ENCODE peak calls at places on chromosome 3, in six cellular contexts. Z is A549; A is tibial artery; T is ovary; C is CD8-positive, alpha-beta T cell; K is lung. F is an unnamed sample.

GRCh38 chr3:29144361-29144760 is 136.5 kb upstream of the RBMS3 start:
- DNase-seq in Z (no peak), K (no peak), T (no peak), C (no peak), A (no peak), F (no peak)

GRCh38 chr3:141876891-141877561 is 583 bp downstream of the ATP1B3 start:
- DNase-seq in T (peak; percentile 67), Z (no peak), A (peak; percentile 54), C (peak; percentile 19), K (peak; percentile 70), F (peak; percentile 37)

GRCh38 chr3:24945575-24945974 is 450.9 kb upstream of the THRB start:
- DNase-seq in T (no peak), A (no peak), K (no peak), Z (no peak), C (no peak), F (no peak)

GRCh38 chr3:72821170-72821781 is 27.0 kb downstream of the SHQ1 start:
- DNase-seq in A (no peak), Z (no peak), T (no peak), K (no peak), C (no peak), F (no peak)

GRCh38 chr3:13085081-13085845 is 12.0 kb upstream of the IQSEC1 start:
- DNase-seq in A (no peak), K (no peak), C (no peak), Z (no peak), T (no peak), F (no peak)

GRCh38 chr3:138947303-138948121 is 495 bp downstream of the FOXL2NB start:
- DNase-seq in K (no peak), C (no peak), A (no peak), Z (no peak), T (no peak), F (no peak)

GRCh38 chr3:186964071-186964470 is 33.7 kb downstream of the ST6GAL1 start:
- DNase-seq in T (no peak), C (no peak), A (no peak), Z (no peak), K (no peak), F (no peak)

GRCh38 chr3:127479449-127479848 is 111.1 kb downstream of the TPRA1 start:
- DNase-seq in C (no peak), A (peak; percentile 18), T (peak; percentile 44), Z (no peak), K (no peak), F (no peak)

GRCh38 chr3:165339753-165340152 is 143.6 kb upstream of the SLITRK3 start:
- DNase-seq in T (no peak), C (no peak), A (no peak), Z (no peak), K (no peak), F (no peak)

GRCh38 chr3:41301548-41301947 is 102.2 kb downstream of the CTNNB1 start:
- DNase-seq in A (no peak), C (no peak), Z (no peak), K (no peak), T (no peak), F (no peak)

GRCh38 chr3:160667452-160667851 is 9.5 kb upstream of the ARL14 start:
- DNase-seq in K (no peak), T (no peak), Z (peak; percentile 21), A (no peak), C (no peak), F (no peak)

GRCh38 chr3:64450396-64450956 is 225.2 kb upstream of the PRICKLE2 start:
- DNase-seq in Z (no peak), A (no peak), T (no peak), K (no peak), C (no peak), F (no peak)

GRCh38 chr3:156788846-156789245 is 37.3 kb upstream of the LEKR1 start:
- DNase-seq in C (no peak), T (no peak), K (no peak), Z (no peak), A (no peak), F (no peak)

GRCh38 chr3:161323926-161324621 is 47.2 kb downstream of the SPTSSB start:
- DNase-seq in K (no peak), T (no peak), C (no peak), Z (no peak), A (no peak), F (no peak)

GRCh38 chr3:25508901-25509300 is 80.8 kb downstream of the RARB start:
- DNase-seq in A (no peak), Z (no peak), C (no peak), K (no peak), T (no peak), F (no peak)

GRCh38 chr3:99965077-99965476 is 147.4 kb downstream of the CMSS1 start:
- DNase-seq in T (no peak), K (no peak), C (no peak), Z (no peak), A (no peak), F (no peak)

GRCh38 chr3:36397856-36398255 is 17.6 kb downstream of the STAC start:
- DNase-seq in K (no peak), C (no peak), T (no peak), Z (no peak), A (no peak), F (no peak)

GRCh38 chr3:128849776-128850542 is 29.5 kb upstream of the ACAD9 start:
- DNase-seq in A (no peak), K (no peak), Z (no peak), C (no peak), T (no peak), F (no peak)

GRCh38 chr3:1439395-1439794 is 346.6 kb downstream of the CNTN6 start:
- DNase-seq in Z (no peak), A (no peak), K (no peak), T (no peak), C (no peak), F (no peak)

GRCh38 chr3:49410102-49410843 is 1.5 kb downstream of the RHOA start:
- DNase-seq in C (no peak), K (no peak), A (no peak), Z (no peak), T (no peak), F (no peak)

GRCh38 chr3:107525954-107526305 is 3.2 kb downstream of the BBX start:
- DNase-seq in A (no peak), Z (no peak), C (no peak), T (peak; percentile 13), K (no peak), F (no peak)

GRCh38 chr3:104907507-104907906 is 459.2 kb upstream of the ALCAM start:
- DNase-seq in A (no peak), C (no peak), K (no peak), T (no peak), Z (no peak), F (no peak)

GRCh38 chr3:184568918-184569829 is 7.6 kb downstream of the EPHB3 start:
- DNase-seq in T (peak; percentile 91), A (peak; percentile 87), C (no peak), Z (no peak), K (peak; percentile 85), F (no peak)

GRCh38 chr3:61662861-61663260 is 101.5 kb downstream of the PTPRG start:
- DNase-seq in C (no peak), Z (no peak), A (no peak), T (no peak), K (no peak), F (no peak)

GRCh38 chr3:161221881-161222600 is 930 bp downstream of the NMD3 start:
- DNase-seq in C (no peak), Z (no peak), A (peak; percentile 38), K (no peak), T (peak; percentile 20), F (no peak)

GRCh38 chr3:128549283-128550112 is 56.5 kb upstream of the GATA2 start:
- DNase-seq in A (peak; percentile 40), K (peak; percentile 65), T (peak; percentile 53), C (no peak), Z (no peak), F (no peak)

GRCh38 chr3:126781406-126781805 is 77.4 kb downstream of the CHCHD6 start:
- DNase-seq in A (no peak), Z (no peak), C (no peak), K (no peak), T (no peak), F (no peak)

GRCh38 chr3:189871384-189871783 is 240.2 kb downstream of the TP63 start:
- DNase-seq in A (no peak), C (no peak), K (no peak), T (no peak), Z (no peak), F (no peak)

GRCh38 chr3:172711457-172711800 is 562 bp upstream of the NCEH1 start:
- DNase-seq in Z (peak; percentile 79), A (no peak), C (no peak), T (no peak), K (no peak), F (no peak)

GRCh38 chr3:18765672-18766071 is 340.5 kb upstream of the SATB1 start:
- DNase-seq in K (no peak), Z (no peak), A (no peak), T (no peak), C (no peak), F (no peak)

GRCh38 chr3:43814461-43814860 is 123.7 kb downstream of the ABHD5 start:
- DNase-seq in Z (no peak), C (no peak), K (no peak), A (no peak), T (no peak), F (no peak)

GRCh38 chr3:5400959-5401358 is 213.5 kb downstream of the EDEM1 start:
- DNase-seq in C (no peak), A (no peak), Z (no peak), T (no peak), K (no peak), F (no peak)

GRCh38 chr3:27813255-27813654 is 91.1 kb upstream of the EOMES start:
- DNase-seq in Z (no peak), A (no peak), C (no peak), T (no peak), K (no peak), F (no peak)

GRCh38 chr3:123375014-123375940 is 73.6 kb downstream of the ADCY5 start:
- DNase-seq in K (no peak), T (no peak), Z (no peak), C (no peak), A (no peak), F (no peak)
- H3K27ac ChIP-seq in K (peak overlapping the region; percentile 86), T (no peak overlapping the region), Z (no peak overlapping the region), C (no peak overlapping the region), A (peak overlapping the region; percentile 96), F (no peak overlapping the region)

GRCh38 chr3:143165211-143165610 is 45.6 kb downstream of the CHST2 start:
- DNase-seq in T (no peak), K (no peak), A (no peak), Z (no peak), C (no peak), F (no peak)
- H3K27ac ChIP-seq in T (no peak overlapping the region), K (peak overlapping the region; percentile 16), A (no peak overlapping the region), Z (no peak overlapping the region), C (no peak overlapping the region), F (no peak overlapping the region)

DNA sequence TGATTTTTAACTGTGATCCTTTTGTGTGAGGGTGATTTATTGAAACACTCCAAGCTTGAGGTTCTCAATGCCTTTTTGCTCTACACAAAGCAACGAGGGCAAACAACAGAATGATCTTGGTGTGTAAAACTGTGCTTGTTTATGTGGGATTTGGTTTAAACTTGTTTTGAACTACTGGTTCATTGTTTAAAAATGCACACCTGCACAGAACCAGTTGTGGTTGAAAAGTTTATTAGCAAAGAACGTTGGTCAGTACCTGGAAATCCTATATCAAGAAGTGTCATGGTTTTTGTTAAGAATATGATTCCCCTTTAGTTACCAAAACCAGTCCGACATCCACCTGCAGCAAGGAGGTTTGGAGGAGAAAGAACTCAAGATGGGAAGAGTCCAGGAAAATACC is 239.4 kb downstream of the WNT5A start:
- DNase-seq in K (no peak), A (no peak), Z (no peak), T (no peak), C (no peak), F (no peak)
- H3K27ac ChIP-seq in K (no peak overlapping the region), A (no peak overlapping the region), Z (no peak overlapping the region), T (no peak overlapping the region), C (no peak overlapping the region), F (no peak overlapping the region)

GRCh38 chr3:39097716-39098472 is 9.5 kb downstream of the GORASP1 start:
- DNase-seq in C (no peak), A (no peak), Z (no peak), T (no peak), K (peak; percentile 25), F (no peak)
- H3K27ac ChIP-seq in C (no peak overlapping the region), A (no peak overlapping the region), Z (no peak overlapping the region), T (no peak overlapping the region), K (no peak overlapping the region), F (no peak overlapping the region)

F was measured in CD4-positive, alpha-beta T cell.